ENCODE peak calls at places on chromosomes 5 and 9, in five cellular contexts. Y is EH, X is iPS DF 6.9, P is HCT116, I is NCI-H1436. L is an unnamed sample.

GRCh38 chr5:84634256-84634655 is 249.6 kb upstream of the EDIL3 start:
- DNase-seq in Y (no peak), X (no peak), P (no peak), I (no peak), L (no peak)

GRCh38 chr9:94250456-94250855 is 8.6 kb upstream of the ZNF169 start:
- DNase-seq in Y (peak), X (no peak), P (no peak), I (no peak), L (peak)

GRCh38 chr5:68656936-68657857 is 436.6 kb upstream of the SLC30A5 start:
- DNase-seq in Y (no peak), X (no peak), P (no peak), I (no peak), L (no peak)

GRCh38 chr5:82748688-82749091 is 328.5 kb downstream of the TMEM167A start:
- DNase-seq in Y (no peak), X (no peak), P (no peak), I (no peak), L (no peak)

GRCh38 chr5:58300346-58300745 is 159.5 kb downstream of the PLK2 start:
- DNase-seq in Y (no peak), X (no peak), P (no peak), I (no peak), L (no peak)

GRCh38 chr5:151496041-151496484 is 48.7 kb downstream of the SLC36A1 start:
- DNase-seq in Y (no peak), X (peak), P (no peak), I (no peak), L (no peak)

GRCh38 chr5:145856285-145856818 is 16.5 kb downstream of the GRXCR2 start:
- DNase-seq in Y (peak), X (peak), P (no peak), I (no peak), L (no peak)

GRCh38 chr9:135310134-135310533 is 169.4 kb upstream of the PPP1R26 start:
- DNase-seq in Y (no peak), X (no peak), P (no peak), I (no peak), L (no peak)

GRCh38 chr9:98256632-98257218 is 1.3 kb upstream of the TBC1D2 start:
- DNase-seq in Y (peak), X (no peak), P (no peak), I (peak), L (no peak)

GRCh38 chr9:121388140-121388925 is 18.3 kb upstream of the STOM start:
- DNase-seq in Y (peak), X (no peak), P (no peak), I (no peak), L (no peak)

GRCh38 chr5:123176938-123177275 is 87.9 kb downstream of the PRDM6 start:
- DNase-seq in Y (peak), X (no peak), P (no peak), I (no peak), L (no peak)

GRCh38 chr9:2299156-2299842 is 284.2 kb downstream of the SMARCA2 start:
- DNase-seq in Y (peak), X (no peak), P (no peak), I (peak), L (no peak)

GRCh38 chr5:154786414-154786813 is 31.2 kb downstream of the LARP1 start:
- DNase-seq in Y (peak), X (no peak), P (no peak), I (no peak), L (no peak)

GRCh38 chr5:54221096-54221495 is 89.3 kb downstream of the ARL15 start:
- DNase-seq in Y (no peak), X (no peak), P (no peak), I (no peak), L (no peak)